ENCODE peak calls at places on chromosome 14, in ten cellular contexts. A is HFF-Myc, W is sigmoid colon, V is neuronal stem cell, R is cardiac fibroblast, Z is upper lobe of right lung, D is MG63, H is gastrocnemius medialis, K is AG09309, P is astrocyte of the spinal cord. L is an unnamed sample.

GRCh38 chr14:78974691-78975090 is 804.5 kb downstream of the NRXN3 start:
- DNase-seq in H (no peak), R (peak; percentile 89), P (peak; percentile 65), D (no peak), A (no peak), Z (no peak), V (no peak), W (no peak), K (no peak), L (no peak)

GRCh38 chr14:40981247-40981646 is 625.4 kb upstream of the LRFN5 start:
- DNase-seq in R (no peak), K (no peak), D (no peak), A (no peak), W (no peak), V (no peak), H (no peak), P (no peak), Z (no peak), L (no peak)

GRCh38 chr14:78959674-78960264 is 789.6 kb downstream of the NRXN3 start:
- DNase-seq in K (peak; percentile 50), V (peak; percentile 60), H (peak; percentile 37), Z (peak; percentile 65), P (peak; percentile 79), D (peak; percentile 40), A (peak; percentile 71), W (peak; percentile 80), R (peak; percentile 87), L (peak; percentile 91)

GRCh38 chr14:42002139-42002538 is 395.5 kb downstream of the LRFN5 start:
- DNase-seq in P (peak; percentile 45), Z (no peak), A (no peak), H (no peak), V (no peak), W (no peak), D (no peak), R (no peak), K (no peak), L (peak; percentile 32)

GRCh38 chr14:59303216-59303615 is 114.7 kb downstream of the DAAM1 start:
- DNase-seq in Z (no peak), R (peak; percentile 90), W (no peak), D (no peak), A (no peak), H (no peak), P (peak; percentile 73), V (no peak), K (no peak), L (peak; percentile 42)

GRCh38 chr14:104599446-104599845 is 5.1 kb downstream of the TMEM179 start:
- DNase-seq in H (peak; percentile 3), Z (no peak), R (no peak), P (no peak), D (no peak), V (no peak), A (no peak), K (no peak), W (no peak), L (no peak)

GRCh38 chr14:56590535-56590951 is 10.9 kb downstream of the TMEM260 start:
- DNase-seq in H (no peak), V (peak; percentile 42), K (no peak), P (no peak), W (no peak), R (no peak), A (no peak), Z (no peak), D (no peak), L (no peak)

GRCh38 chr14:95442633-95443021 is 73.8 kb downstream of the SYNE3 start:
- DNase-seq in W (peak; percentile 87), H (peak; percentile 75), A (peak; percentile 69), R (peak; percentile 83), K (peak; percentile 35), Z (peak; percentile 86), P (peak; percentile 79), V (peak; percentile 70), D (peak; percentile 55), L (peak; percentile 89)

GRCh38 chr14:61153436-61153835 is 127.7 kb downstream of the TMEM30B start:
- DNase-seq in K (no peak), P (peak; percentile 87), W (no peak), H (no peak), V (no peak), Z (no peak), D (no peak), R (no peak), A (no peak), L (peak; percentile 60)

GRCh38 chr14:104882325-104882973 is 17.4 kb downstream of the CEP170B start:
- DNase-seq in A (no peak), V (no peak), R (no peak), Z (peak; percentile 86), K (no peak), W (no peak), P (no peak), D (peak; percentile 48), H (peak; percentile 12), L (peak; percentile 23)

GRCh38 chr14:101358726-101359125 is 202.6 kb upstream of the DIO3 start:
- DNase-seq in A (no peak), P (no peak), R (no peak), Z (no peak), W (peak; percentile 66), H (no peak), D (no peak), V (no peak), K (no peak), L (no peak)
- H3K4me3 ChIP-seq in A (no peak overlapping the region), P (no peak overlapping the region), R (no peak overlapping the region), Z (no peak overlapping the region), W (no peak overlapping the region), H (no peak overlapping the region), D (no peak overlapping the region), V (no peak overlapping the region), K (no peak overlapping the region), L (no peak overlapping the region)

GRCh38 chr14:21261824-21262223 is 7.4 kb downstream of the HNRNPC start:
- DNase-seq in Z (no peak), W (no peak), K (no peak), H (no peak), A (no peak), V (no peak), P (no peak), R (no peak), D (no peak), L (no peak)

GRCh38 chr14:21256539-21257394 is 12.5 kb downstream of the HNRNPC start:
- DNase-seq in W (no peak), P (no peak), H (no peak), Z (no peak), V (no peak), D (no peak), K (no peak), R (no peak), A (no peak), L (no peak)

GRCh38 chr14:21257395-21258193 is 11.6 kb downstream of the HNRNPC start:
- DNase-seq in W (no peak), H (no peak), V (no peak), P (no peak), K (no peak), Z (peak; percentile 22), D (no peak), A (no peak), R (no peak), L (peak; percentile 31)

GRCh38 chr14:21258194-21258888 is 10.9 kb downstream of the HNRNPC start:
- DNase-seq in K (no peak), A (no peak), W (no peak), D (no peak), H (no peak), Z (peak; percentile 68), P (no peak), R (no peak), V (no peak), L (no peak)

DNA sequence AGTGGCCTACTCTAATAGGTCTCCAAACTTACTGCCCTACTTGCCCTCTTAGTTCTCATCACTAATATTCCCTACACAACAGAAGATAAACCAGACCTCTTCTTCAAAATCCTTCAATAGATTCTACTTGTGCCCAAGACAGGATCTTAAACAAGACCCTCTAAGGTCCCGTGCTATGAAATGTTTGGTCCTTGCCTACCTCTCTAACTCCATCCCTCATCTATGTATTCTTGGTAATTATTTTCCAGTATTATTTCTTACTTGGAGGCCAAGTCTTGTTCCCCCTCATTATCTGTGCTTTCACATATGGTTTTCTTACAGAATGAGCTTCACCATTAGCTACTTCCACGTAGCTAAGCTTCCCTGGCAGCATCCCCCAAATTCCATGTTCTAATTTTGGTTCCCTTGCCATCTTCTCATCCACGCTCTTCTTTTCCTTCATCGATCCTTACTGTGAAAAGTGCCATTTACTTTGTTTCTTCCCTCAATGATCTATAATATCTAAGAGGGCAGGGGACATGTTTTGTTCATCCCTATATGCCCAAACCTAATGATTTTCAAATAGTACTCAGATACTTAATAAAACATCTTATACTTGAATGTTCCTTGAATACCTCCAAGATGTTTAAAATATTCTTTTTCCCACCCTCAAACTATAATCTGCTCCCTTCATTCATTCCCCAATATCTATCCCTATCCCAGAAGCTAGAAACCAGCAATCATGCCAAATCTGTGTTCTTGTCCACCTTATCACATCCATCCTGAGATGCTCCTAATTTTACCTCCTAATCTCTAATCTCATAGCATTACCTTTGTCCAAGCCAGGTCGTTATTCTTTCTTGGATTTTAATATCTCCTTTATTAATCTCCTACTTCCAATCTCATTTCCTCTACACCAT is 10.1 kb downstream of the HNRNPC start:
- DNase-seq in A (no peak), H (no peak), D (no peak), K (no peak), P (no peak), Z (no peak), W (no peak), V (no peak), R (no peak), L (no peak)
- H3K4me3 ChIP-seq in A (no peak overlapping the region), H (no peak overlapping the region), D (no peak overlapping the region), K (no peak overlapping the region), P (no peak overlapping the region), Z (no peak overlapping the region), W (no peak overlapping the region), V (no peak overlapping the region), R (no peak overlapping the region), L (no peak overlapping the region)

DNA sequence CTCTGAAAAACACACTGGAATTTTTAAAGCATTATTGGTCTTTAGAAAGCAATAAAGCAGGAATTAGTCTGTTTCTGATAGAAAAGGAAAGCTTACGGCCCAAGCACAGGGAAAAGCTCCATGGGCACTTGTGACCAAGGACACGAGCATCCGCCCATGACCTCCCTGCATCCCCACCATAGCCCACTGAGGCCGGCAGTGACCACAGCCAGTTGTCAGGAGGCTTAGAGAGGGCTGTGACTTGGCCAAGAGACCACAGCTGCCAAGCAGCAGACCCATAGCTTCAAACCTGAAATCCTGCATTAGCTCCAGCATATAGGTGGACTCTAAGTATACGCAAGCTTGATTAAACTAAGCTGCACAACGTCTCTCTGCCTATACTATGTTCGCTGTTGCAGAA is 8.9 kb downstream of the SETD3 start:
- DNase-seq in P (no peak), D (no peak), W (no peak), R (no peak), H (no peak), K (no peak), A (no peak), Z (no peak), V (no peak), L (no peak)
- H3K4me3 ChIP-seq in P (no peak overlapping the region), D (no peak overlapping the region), W (no peak overlapping the region), R (no peak overlapping the region), H (no peak overlapping the region), K (no peak overlapping the region), A (no peak overlapping the region), Z (no peak overlapping the region), V (no peak overlapping the region), L (no peak overlapping the region)

DNA sequence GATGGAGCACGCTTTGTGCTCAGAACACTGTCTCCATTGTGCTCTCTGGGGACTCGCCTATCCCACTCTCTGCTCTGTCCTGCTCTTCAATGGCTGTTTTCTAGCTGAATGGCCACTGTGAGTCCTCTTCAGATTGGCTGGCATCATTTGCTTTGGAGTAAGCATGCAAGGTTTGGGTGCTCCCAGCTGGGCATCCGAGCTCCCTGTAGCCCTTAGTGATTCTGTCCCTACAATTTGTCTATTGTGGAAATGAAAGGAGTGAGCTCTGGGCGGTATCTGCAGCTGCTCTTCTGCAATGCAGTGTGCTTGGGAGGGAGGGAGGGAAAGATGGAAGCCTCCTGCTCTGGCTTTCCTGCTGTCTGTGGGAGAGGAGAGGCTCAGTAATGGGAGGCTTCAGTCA is 84.8 kb downstream of the SMOC1 start:
- DNase-seq in V (no peak), D (no peak), H (no peak), Z (no peak), P (no peak), K (no peak), R (no peak), W (no peak), A (no peak), L (no peak)
- H3K4me3 ChIP-seq in V (no peak overlapping the region), D (no peak overlapping the region), H (no peak overlapping the region), Z (no peak overlapping the region), P (no peak overlapping the region), K (no peak overlapping the region), R (no peak overlapping the region), W (no peak overlapping the region), A (no peak overlapping the region), L (no peak overlapping the region)

L was measured in choroid plexus epithelial cell.